ENCODE peak calls at places on chromosomes 4 and X, in ten cellular contexts. One of them, this sample, is unnamed.
A peak's percentile ranks its signal among the peaks of the same experiment; 100 is the strongest.

GRCh38 chr4:166839615-166840251 is 394.6 kb downstream of the SPOCK3 start:
- DNase-seq in central memory CD4-positive, alpha-beta T cell: no peak
- DNase-seq in stimulated activated CD8-positive, alpha-beta memory T cell treated with anti-CD3 and anti-CD28 coated beads, Interleukin-4, amount 100 ng/mL, for 48 hours: no peak
- DNase-seq in NCI-H1417: no peak
- DNase-seq in activated naive CD4-positive, alpha-beta T cell treated with anti-CD3 and anti-CD28 coated beads, Interleukin-2, amount 10 ng/mL, durations not matched to agents 7 days and 5 days: no peak
- DNase-seq in spleen: no peak
- DNase-seq in foreskin fibroblast: no peak
- DNase-seq in WTC11: no peak
- DNase-seq in M059J: no peak
- DNase-seq in left ventricle myocardium inferior: no peak
- DNase-seq in this sample: no peak

GRCh38 chr4:38832206-38832605 is 24.4 kb downstream of the TLR6 start:
- DNase-seq in central memory CD4-positive, alpha-beta T cell: no peak
- DNase-seq in stimulated activated CD8-positive, alpha-beta memory T cell treated with anti-CD3 and anti-CD28 coated beads, Interleukin-4, amount 100 ng/mL, for 48 hours: no peak
- DNase-seq in NCI-H1417: no peak
- DNase-seq in activated naive CD4-positive, alpha-beta T cell treated with anti-CD3 and anti-CD28 coated beads, Interleukin-2, amount 10 ng/mL, durations not matched to agents 7 days and 5 days: no peak
- DNase-seq in spleen: no peak
- DNase-seq in foreskin fibroblast: no peak
- DNase-seq in WTC11: no peak
- DNase-seq in M059J: peak; percentile 18
- DNase-seq in left ventricle myocardium inferior: no peak
- DNase-seq in this sample: no peak

GRCh38 chrX:2497961-2498780 is 2.6 kb downstream of the DHRSX start:
- DNase-seq in central memory CD4-positive, alpha-beta T cell: no peak
- DNase-seq in stimulated activated CD8-positive, alpha-beta memory T cell treated with anti-CD3 and anti-CD28 coated beads, Interleukin-4, amount 100 ng/mL, for 48 hours: no peak
- DNase-seq in NCI-H1417: no peak
- DNase-seq in activated naive CD4-positive, alpha-beta T cell treated with anti-CD3 and anti-CD28 coated beads, Interleukin-2, amount 10 ng/mL, durations not matched to agents 7 days and 5 days: no peak
- DNase-seq in spleen: peak; percentile 41
- DNase-seq in foreskin fibroblast: peak; percentile 52
- DNase-seq in WTC11: no peak
- DNase-seq in M059J: peak; percentile 36
- DNase-seq in left ventricle myocardium inferior: no peak
- DNase-seq in this sample: no peak

GRCh38 chrX:19857131-19857530 is 30.3 kb downstream of the SH3KBP1 start:
- DNase-seq in central memory CD4-positive, alpha-beta T cell: no peak
- DNase-seq in stimulated activated CD8-positive, alpha-beta memory T cell treated with anti-CD3 and anti-CD28 coated beads, Interleukin-4, amount 100 ng/mL, for 48 hours: no peak
- DNase-seq in NCI-H1417: no peak
- DNase-seq in activated naive CD4-positive, alpha-beta T cell treated with anti-CD3 and anti-CD28 coated beads, Interleukin-2, amount 10 ng/mL, durations not matched to agents 7 days and 5 days: no peak
- DNase-seq in spleen: no peak
- DNase-seq in foreskin fibroblast: no peak
- DNase-seq in WTC11: no peak
- DNase-seq in M059J: no peak
- DNase-seq in left ventricle myocardium inferior: no peak
- DNase-seq in this sample: no peak

GRCh38 chrX:49106930-49107329 is 16.6 kb downstream of the GPKOW start:
- DNase-seq in central memory CD4-positive, alpha-beta T cell: no peak
- DNase-seq in stimulated activated CD8-positive, alpha-beta memory T cell treated with anti-CD3 and anti-CD28 coated beads, Interleukin-4, amount 100 ng/mL, for 48 hours: no peak
- DNase-seq in NCI-H1417: peak; percentile 19
- DNase-seq in activated naive CD4-positive, alpha-beta T cell treated with anti-CD3 and anti-CD28 coated beads, Interleukin-2, amount 10 ng/mL, durations not matched to agents 7 days and 5 days: peak; percentile 26
- DNase-seq in spleen: no peak
- DNase-seq in foreskin fibroblast: peak; percentile 67
- DNase-seq in WTC11: peak; percentile 16
- DNase-seq in M059J: peak; percentile 20
- DNase-seq in left ventricle myocardium inferior: peak; percentile 14
- DNase-seq in this sample: peak; percentile 17

GRCh38 chr4:112234952-112235609 is 3.5 kb downstream of the AP1AR start:
- DNase-seq in central memory CD4-positive, alpha-beta T cell: peak; percentile 44
- DNase-seq in stimulated activated CD8-positive, alpha-beta memory T cell treated with anti-CD3 and anti-CD28 coated beads, Interleukin-4, amount 100 ng/mL, for 48 hours: peak; percentile 60
- DNase-seq in NCI-H1417: peak; percentile 66
- DNase-seq in activated naive CD4-positive, alpha-beta T cell treated with anti-CD3 and anti-CD28 coated beads, Interleukin-2, amount 10 ng/mL, durations not matched to agents 7 days and 5 days: peak; percentile 71
- DNase-seq in spleen: no peak
- DNase-seq in foreskin fibroblast: peak; percentile 93
- DNase-seq in WTC11: peak; percentile 35
- DNase-seq in M059J: peak; percentile 82
- DNase-seq in left ventricle myocardium inferior: no peak
- DNase-seq in this sample: peak; percentile 60

GRCh38 chr4:107220976-107221375 is 184.9 kb upstream of the DKK2 start:
- DNase-seq in central memory CD4-positive, alpha-beta T cell: no peak
- DNase-seq in stimulated activated CD8-positive, alpha-beta memory T cell treated with anti-CD3 and anti-CD28 coated beads, Interleukin-4, amount 100 ng/mL, for 48 hours: no peak
- DNase-seq in NCI-H1417: no peak
- DNase-seq in activated naive CD4-positive, alpha-beta T cell treated with anti-CD3 and anti-CD28 coated beads, Interleukin-2, amount 10 ng/mL, durations not matched to agents 7 days and 5 days: no peak
- DNase-seq in spleen: no peak
- DNase-seq in foreskin fibroblast: peak; percentile 63
- DNase-seq in WTC11: no peak
- DNase-seq in M059J: no peak
- DNase-seq in left ventricle myocardium inferior: no peak
- DNase-seq in this sample: no peak

GRCh38 chr4:141473952-141474351 is 162.4 kb upstream of the IL15 start:
- DNase-seq in central memory CD4-positive, alpha-beta T cell: no peak
- DNase-seq in stimulated activated CD8-positive, alpha-beta memory T cell treated with anti-CD3 and anti-CD28 coated beads, Interleukin-4, amount 100 ng/mL, for 48 hours: no peak
- DNase-seq in NCI-H1417: peak; percentile 5
- DNase-seq in activated naive CD4-positive, alpha-beta T cell treated with anti-CD3 and anti-CD28 coated beads, Interleukin-2, amount 10 ng/mL, durations not matched to agents 7 days and 5 days: no peak
- DNase-seq in spleen: no peak
- DNase-seq in foreskin fibroblast: peak; percentile 76
- DNase-seq in WTC11: no peak
- DNase-seq in M059J: peak; percentile 25
- DNase-seq in left ventricle myocardium inferior: no peak
- DNase-seq in this sample: no peak

GRCh38 chr4:121256887-121257426 is 92.8 kb upstream of the TNIP3 start:
- DNase-seq in central memory CD4-positive, alpha-beta T cell: no peak
- DNase-seq in stimulated activated CD8-positive, alpha-beta memory T cell treated with anti-CD3 and anti-CD28 coated beads, Interleukin-4, amount 100 ng/mL, for 48 hours: no peak
- DNase-seq in NCI-H1417: no peak
- DNase-seq in activated naive CD4-positive, alpha-beta T cell treated with anti-CD3 and anti-CD28 coated beads, Interleukin-2, amount 10 ng/mL, durations not matched to agents 7 days and 5 days: no peak
- DNase-seq in spleen: no peak
- DNase-seq in foreskin fibroblast: no peak
- DNase-seq in WTC11: no peak
- DNase-seq in M059J: no peak
- DNase-seq in left ventricle myocardium inferior: no peak
- DNase-seq in this sample: no peak

GRCh38 chrX:154804957-154805695 is at the start of gene MPP1:
- DNase-seq in central memory CD4-positive, alpha-beta T cell: peak; percentile 71
- DNase-seq in stimulated activated CD8-positive, alpha-beta memory T cell treated with anti-CD3 and anti-CD28 coated beads, Interleukin-4, amount 100 ng/mL, for 48 hours: peak; percentile 81
- DNase-seq in NCI-H1417: peak; percentile 84
- DNase-seq in activated naive CD4-positive, alpha-beta T cell treated with anti-CD3 and anti-CD28 coated beads, Interleukin-2, amount 10 ng/mL, durations not matched to agents 7 days and 5 days: peak; percentile 80
- DNase-seq in spleen: peak; percentile 93
- DNase-seq in foreskin fibroblast: peak; percentile 88
- DNase-seq in WTC11: peak; percentile 66
- DNase-seq in M059J: peak; percentile 80
- DNase-seq in left ventricle myocardium inferior: peak; percentile 75
- DNase-seq in this sample: peak; percentile 9

GRCh38 chrX:3493605-3494004 is 147.2 kb upstream of the MXRA5 start:
- DNase-seq in central memory CD4-positive, alpha-beta T cell: no peak
- DNase-seq in stimulated activated CD8-positive, alpha-beta memory T cell treated with anti-CD3 and anti-CD28 coated beads, Interleukin-4, amount 100 ng/mL, for 48 hours: no peak
- DNase-seq in NCI-H1417: no peak
- DNase-seq in activated naive CD4-positive, alpha-beta T cell treated with anti-CD3 and anti-CD28 coated beads, Interleukin-2, amount 10 ng/mL, durations not matched to agents 7 days and 5 days: no peak
- DNase-seq in spleen: no peak
- DNase-seq in foreskin fibroblast: no peak
- DNase-seq in WTC11: no peak
- DNase-seq in M059J: no peak
- DNase-seq in left ventricle myocardium inferior: no peak
- DNase-seq in this sample: no peak

GRCh38 chrX:71282514-71283408 is 674 bp upstream of the NONO start:
- DNase-seq in central memory CD4-positive, alpha-beta T cell: peak; percentile 49
- DNase-seq in stimulated activated CD8-positive, alpha-beta memory T cell treated with anti-CD3 and anti-CD28 coated beads, Interleukin-4, amount 100 ng/mL, for 48 hours: peak; percentile 63
- DNase-seq in NCI-H1417: peak; percentile 85
- DNase-seq in activated naive CD4-positive, alpha-beta T cell treated with anti-CD3 and anti-CD28 coated beads, Interleukin-2, amount 10 ng/mL, durations not matched to agents 7 days and 5 days: peak; percentile 62
- DNase-seq in spleen: no peak
- DNase-seq in foreskin fibroblast: no peak
- DNase-seq in WTC11: no peak
- DNase-seq in M059J: peak; percentile 87
- DNase-seq in left ventricle myocardium inferior: no peak
- DNase-seq in this sample: peak; percentile 53

This sample was measured in HTR-8/SVneo.